ENCODE peak calls at places on chromosomes 1 and 21, in four cellular contexts. One of them, this sample, is unnamed.

GRCh38 chr21:34649400-34649799 is 19.4 kb upstream of the CLIC6 start:
- DNase-seq in K562: no peak
- DNase-seq in GM12878: no peak
- DNase-seq in HepG2: no peak
- DNase-seq in this sample: no peak

GRCh38 chr1:62682531-62682930 is 5.7 kb downstream of the DOCK7 start:
- DNase-seq in HepG2: peak; percentile 39
- DNase-seq in K562: no peak
- DNase-seq in GM12878: no peak
- DNase-seq in this sample: no peak

GRCh38 chr1:151578941-151579340 is 32.9 kb upstream of the SNX27 start:
- DNase-seq in K562: no peak
- DNase-seq in HepG2: no peak
- DNase-seq in GM12878: no peak
- DNase-seq in this sample: no peak

GRCh38 chr1:55696181-55696580 is 481.0 kb upstream of the USP24 start:
- DNase-seq in K562: no peak
- DNase-seq in HepG2: no peak
- DNase-seq in GM12878: no peak
- DNase-seq in this sample: no peak

GRCh38 chr1:151005729-151006330 is 872 bp downstream of the MINDY1 start:
- DNase-seq in GM12878: no peak
- DNase-seq in HepG2: no peak
- DNase-seq in K562: no peak
- DNase-seq in this sample: no peak

GRCh38 chr1:208654241-208654640 is 410.1 kb upstream of the PLXNA2 start:
- DNase-seq in GM12878: no peak
- DNase-seq in K562: peak; percentile 29
- DNase-seq in HepG2: peak; percentile 12
- DNase-seq in this sample: peak; percentile 19

GRCh38 chr1:230084408-230085177 is 17.6 kb downstream of the GALNT2 start:
- DNase-seq in GM12878: no peak
- DNase-seq in HepG2: peak; percentile 59
- DNase-seq in K562: no peak
- DNase-seq in this sample: no peak

GRCh38 chr21:23475518-23476189 is 2131.6 kb downstream of the MRPL39 start:
- DNase-seq in GM12878: no peak
- DNase-seq in K562: no peak
- DNase-seq in HepG2: no peak
- DNase-seq in this sample: no peak

GRCh38 chr1:233368106-233368783 is 40.7 kb downstream of the MAP3K21 start:
- DNase-seq in K562: no peak
- DNase-seq in GM12878: no peak
- DNase-seq in HepG2: no peak
- DNase-seq in this sample: no peak

GRCh38 chr1:40096977-40097782 is at the start of gene PPT1:
- DNase-seq in GM12878: peak; percentile 7
- DNase-seq in K562: peak; percentile 91
- DNase-seq in HepG2: peak; percentile 56
- DNase-seq in this sample: peak; percentile 87

GRCh38 chr1:40096646-40096976 is 441 bp downstream of the PPT1 start:
- DNase-seq in K562: no peak
- DNase-seq in GM12878: peak; percentile 13
- DNase-seq in HepG2: no peak
- DNase-seq in this sample: no peak

GRCh38 chr1:40092811-40093617 is 4.0 kb downstream of the PPT1 start:
- DNase-seq in K562: no peak
- DNase-seq in HepG2: no peak
- DNase-seq in GM12878: no peak
- DNase-seq in this sample: no peak

GRCh38 chr1:40092241-40092640 is 4.8 kb downstream of the PPT1 start:
- DNase-seq in HepG2: no peak
- DNase-seq in GM12878: no peak
- DNase-seq in K562: no peak
- DNase-seq in this sample: no peak

GRCh38 chr1:40094481-40095110 is 2.5 kb downstream of the PPT1 start:
- DNase-seq in HepG2: no peak
- DNase-seq in GM12878: no peak
- DNase-seq in K562: no peak
- DNase-seq in this sample: no peak
- TF ChIP-seq FOXK2 in HepG2: no peak
- TF ChIP-seq FOXK2 in GM12878: no peak
- TF ChIP-seq FOXK2 in K562: no peak
- TF ChIP-seq FOXK2 in this sample: no peak

GRCh38 chr1:97364086-97364485 is 556.7 kb downstream of the DPYD start:
- DNase-seq in GM12878: no peak
- DNase-seq in HepG2: no peak
- DNase-seq in K562: no peak
- DNase-seq in this sample: no peak
- TF ChIP-seq TARDBP in GM12878: no peak
- TF ChIP-seq TARDBP in HepG2: no peak
- TF ChIP-seq TARDBP in K562: no peak
- TF ChIP-seq TARDBP in this sample: no peak

GRCh38 chr1:53838654-53838974 is 518 bp upstream of the NDC1 start:
- DNase-seq in GM12878: no peak
- DNase-seq in HepG2: no peak
- DNase-seq in K562: no peak
- DNase-seq in this sample: no peak

GRCh38 chr1:53834776-53835175 is 3.3 kb downstream of the NDC1 start:
- DNase-seq in K562: no peak
- DNase-seq in GM12878: no peak
- DNase-seq in HepG2: no peak
- DNase-seq in this sample: no peak

GRCh38 chr1:53833393-53833792 is 4.7 kb downstream of the NDC1 start:
- DNase-seq in HepG2: no peak
- DNase-seq in GM12878: no peak
- DNase-seq in K562: no peak
- DNase-seq in this sample: no peak

GRCh38 chr1:53837924-53838653 is at the start of gene NDC1:
- DNase-seq in K562: peak; percentile 98
- DNase-seq in GM12878: peak; percentile 91
- DNase-seq in HepG2: peak; percentile 98
- DNase-seq in this sample: peak; percentile 91

GRCh38 chr1:53835491-53835890 is 2.6 kb downstream of the NDC1 start:
- DNase-seq in HepG2: no peak
- DNase-seq in GM12878: no peak
- DNase-seq in K562: no peak
- DNase-seq in this sample: no peak
- TF ChIP-seq FOXK2 in HepG2: no peak
- TF ChIP-seq FOXK2 in GM12878: no peak
- TF ChIP-seq FOXK2 in K562: no peak
- TF ChIP-seq FOXK2 in this sample: no peak

GRCh38 chr1:44713321-44713781 is 17.6 kb downstream of the RNU5D-1 start:
- DNase-seq in GM12878: no peak
- DNase-seq in HepG2: no peak
- DNase-seq in K562: no peak
- DNase-seq in this sample: no peak

GRCh38 chr1:44717196-44717595 is 13.8 kb downstream of the RNU5D-1 start:
- DNase-seq in HepG2: no peak
- DNase-seq in K562: no peak
- DNase-seq in GM12878: no peak
- DNase-seq in this sample: no peak

GRCh38 chr1:44717653-44718052 is 13.3 kb downstream of the RNU5D-1 start:
- DNase-seq in K562: no peak
- DNase-seq in HepG2: no peak
- DNase-seq in GM12878: no peak
- DNase-seq in this sample: no peak

GRCh38 chr1:44714532-44714931 is 16.4 kb downstream of the RNU5D-1 start:
- DNase-seq in HepG2: no peak
- DNase-seq in K562: no peak
- DNase-seq in GM12878: no peak
- DNase-seq in this sample: no peak

DNA sequence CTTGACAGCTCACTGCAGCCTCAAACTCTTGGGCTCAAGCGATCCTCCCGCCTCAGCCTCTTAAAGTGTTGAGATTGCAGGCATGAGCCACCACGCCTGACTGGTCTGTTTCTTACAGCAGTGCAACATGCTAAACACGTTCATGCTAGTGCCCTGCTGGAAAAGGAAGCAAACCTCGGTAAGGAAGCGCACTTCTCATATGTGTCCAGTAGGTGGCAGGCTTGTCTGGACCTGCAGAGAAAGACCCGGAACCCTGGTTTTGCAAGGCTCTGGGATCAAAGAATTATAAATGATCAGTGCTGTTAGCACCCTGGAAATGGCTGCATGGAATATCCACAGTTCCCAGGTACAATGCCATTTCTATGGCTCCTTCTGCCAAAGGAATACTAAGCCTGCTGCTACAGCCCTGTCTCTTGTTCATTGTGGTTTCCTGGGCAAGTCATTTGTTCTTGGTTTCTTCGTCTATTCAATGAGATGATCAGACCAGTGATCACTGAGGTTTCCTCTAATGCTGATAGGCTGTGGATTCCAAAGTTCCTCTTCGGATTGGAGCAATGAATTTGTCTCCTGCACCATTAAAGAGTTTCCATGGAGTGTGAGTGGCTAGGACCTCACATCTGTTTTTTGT is 15.9 kb downstream of the RNU5D-1 start:
- DNase-seq in K562: peak; percentile 86
- DNase-seq in HepG2: peak; percentile 72
- DNase-seq in GM12878: peak; percentile 71
- DNase-seq in this sample: peak; percentile 80
- TF ChIP-seq TARDBP in K562: no peak
- TF ChIP-seq TARDBP in HepG2: no peak
- TF ChIP-seq TARDBP in GM12878: no peak
- TF ChIP-seq TARDBP in this sample: no peak

DNA sequence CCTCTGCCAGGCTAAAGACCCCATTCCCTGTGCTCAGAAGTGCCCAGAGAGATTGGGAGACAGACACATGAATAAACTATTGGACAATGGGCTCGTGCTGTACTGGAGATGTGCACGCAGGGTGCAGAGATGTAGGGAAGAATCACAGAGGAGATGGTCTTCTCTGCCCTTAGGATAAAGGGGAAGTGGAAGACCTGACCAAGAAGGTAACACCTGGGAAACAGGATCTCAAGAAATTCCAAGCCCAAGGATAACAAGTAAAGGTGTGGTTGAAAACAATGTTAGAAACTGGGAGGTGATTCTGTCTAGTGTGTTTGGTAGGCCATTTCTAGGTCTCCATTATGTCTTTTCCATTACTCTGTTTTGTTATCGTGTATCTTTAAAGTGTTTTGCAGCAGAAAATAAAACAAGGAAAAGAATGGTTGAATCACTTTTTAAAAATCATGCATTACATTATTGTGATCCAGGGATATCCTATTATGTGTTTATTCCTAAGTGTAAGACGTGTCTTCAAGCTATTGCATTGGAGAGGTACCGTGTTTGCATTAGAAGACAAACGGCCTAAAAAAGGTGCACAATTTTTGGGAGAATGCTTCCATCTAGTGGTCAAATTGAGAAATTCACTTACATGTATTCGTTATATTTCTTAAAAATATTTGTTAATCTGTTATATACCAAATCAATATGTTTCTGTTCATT is 40.8 kb upstream of the KCTD3 start:
- DNase-seq in K562: peak; percentile 68
- DNase-seq in HepG2: peak; percentile 45
- DNase-seq in GM12878: peak; percentile 16
- DNase-seq in this sample: peak; percentile 39
- TF ChIP-seq FOXK2 in K562: no peak
- TF ChIP-seq FOXK2 in HepG2: no peak
- TF ChIP-seq FOXK2 in GM12878: no peak
- TF ChIP-seq FOXK2 in this sample: no peak

GRCh38 chr1:185338719-185339622 is 21.9 kb upstream of the IVNS1ABP start:
- DNase-seq in GM12878: peak; percentile 86
- DNase-seq in K562: no peak
- DNase-seq in HepG2: no peak
- DNase-seq in this sample: no peak

GRCh38 chr1:185342672-185343259 is 25.7 kb upstream of the IVNS1ABP start:
- DNase-seq in GM12878: no peak
- DNase-seq in K562: no peak
- DNase-seq in HepG2: peak; percentile 73
- DNase-seq in this sample: no peak

GRCh38 chr1:185342017-185342416 is 25.0 kb upstream of the IVNS1ABP start:
- DNase-seq in HepG2: no peak
- DNase-seq in K562: no peak
- DNase-seq in GM12878: no peak
- DNase-seq in this sample: no peak

GRCh38 chr1:185341196-185341781 is 24.2 kb upstream of the IVNS1ABP start:
- DNase-seq in K562: no peak
- DNase-seq in HepG2: no peak
- DNase-seq in GM12878: no peak
- DNase-seq in this sample: no peak

DNA sequence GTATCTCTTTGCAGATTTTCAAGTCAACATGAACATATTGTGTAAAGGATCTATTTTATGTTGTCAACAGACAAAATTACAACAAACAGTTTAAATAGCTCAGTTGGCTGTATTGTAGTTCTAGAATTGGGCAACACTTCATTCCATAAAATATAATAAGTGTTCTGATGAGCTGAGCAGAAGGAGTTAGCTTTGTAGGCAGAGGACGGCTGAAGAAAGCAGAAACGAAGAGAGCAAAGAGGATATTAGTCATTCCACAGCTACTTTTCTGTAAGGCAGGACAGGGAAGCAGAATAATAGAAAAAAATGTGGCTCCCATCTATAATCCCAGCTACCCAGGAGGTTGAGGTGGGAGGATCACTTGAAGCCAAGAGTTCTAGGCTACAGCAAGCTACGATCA is 20.2 kb upstream of the IVNS1ABP start:
- DNase-seq in HepG2: no peak
- DNase-seq in GM12878: no peak
- DNase-seq in K562: no peak
- DNase-seq in this sample: no peak
- TF ChIP-seq TARDBP in HepG2: no peak
- TF ChIP-seq TARDBP in GM12878: no peak
- TF ChIP-seq TARDBP in K562: no peak
- TF ChIP-seq TARDBP in this sample: no peak